ENCODE peak calls at places on chromosomes 2 and 18, in seven cellular contexts. B is transverse colon, Q is spleen, A is HepG2, G is GM23338, M is stomach, U is SK-N-SH. V is an unnamed sample.

GRCh38 chr2:236977199-236977883 is 108.3 kb upstream of the COPS8 start:
- DNase-seq in B (no peak), Q (no peak), A (no peak), G (no peak), M (no peak), U (no peak), V (no peak)

GRCh38 chr2:230692760-230693159 is 19.9 kb upstream of the CAB39 start:
- DNase-seq in B (no peak), Q (no peak), A (no peak), G (no peak), M (no peak), U (no peak), V (no peak)

GRCh38 chr18:12231986-12232385 is 22.2 kb upstream of the CIDEA start:
- DNase-seq in B (no peak), Q (no peak), A (no peak), G (no peak), M (no peak), U (no peak), V (no peak)

GRCh38 chr2:237343993-237344392 is 70.0 kb downstream of the COL6A3 start:
- DNase-seq in B (no peak), Q (no peak), A (no peak), G (no peak), M (no peak), U (no peak), V (no peak)

GRCh38 chr18:13577091-13577697 is 149.2 kb downstream of the FAM210A start:
- DNase-seq in B (no peak), Q (no peak), A (no peak), G (no peak), M (no peak), U (no peak), V (no peak)

GRCh38 chr2:181317511-181317910 is 139.7 kb upstream of the ITGA4 start:
- DNase-seq in B (no peak), Q (no peak), A (no peak), G (no peak), M (no peak), U (no peak), V (no peak)

GRCh38 chr18:887716-888115 is 17.0 kb upstream of the ADCYAP1 start:
- DNase-seq in B (no peak), Q (no peak), A (no peak), G (no peak), M (no peak), U (no peak), V (no peak)

GRCh38 chr18:66694857-66695256 is 91.0 kb upstream of the CDH19 start:
- DNase-seq in B (no peak), Q (no peak), A (no peak), G (no peak), M (no peak), U (no peak), V (no peak)

GRCh38 chr18:26839609-26840008 is 25.9 kb downstream of the AQP4 start:
- DNase-seq in B (no peak), Q (no peak), A (no peak), G (no peak), M (no peak), U (no peak), V (no peak)

GRCh38 chr2:225010804-225011203 is 31.5 kb downstream of the DOCK10 start:
- DNase-seq in B (no peak), Q (no peak), A (no peak), G (no peak), M (no peak), U (no peak), V (peak)

GRCh38 chr2:71798266-71799012 is 345.1 kb downstream of the DYSF start:
- DNase-seq in B (peak), Q (peak), A (peak), G (peak), M (no peak), U (peak), V (no peak)

GRCh38 chr2:58709687-58710354 is 468.7 kb upstream of the FANCL start:
- DNase-seq in B (no peak), Q (no peak), A (no peak), G (no peak), M (no peak), U (no peak), V (no peak)

GRCh38 chr2:164496881-164497280 is 124.4 kb downstream of the GRB14 start:
- DNase-seq in B (no peak), Q (no peak), A (no peak), G (no peak), M (no peak), U (no peak), V (no peak)

GRCh38 chr2:239003933-239004636 is 156.2 kb downstream of the TWIST2 start:
- DNase-seq in B (no peak), Q (peak), A (no peak), G (no peak), M (no peak), U (no peak), V (no peak)

GRCh38 chr2:239584986-239585385 is 184.2 kb upstream of the HDAC4 start:
- DNase-seq in B (no peak), Q (peak), A (no peak), G (no peak), M (no peak), U (no peak), V (no peak)

GRCh38 chr2:216352653-216353270 is 19.5 kb downstream of the MARCHF4 start:
- DNase-seq in B (no peak), Q (no peak), A (no peak), G (no peak), M (no peak), U (no peak), V (no peak)

GRCh38 chr2:119179951-119180350 is 21.4 kb upstream of the C1QL2 start:
- DNase-seq in B (no peak), Q (no peak), A (no peak), G (no peak), M (no peak), U (no peak), V (no peak)

GRCh38 chr2:215218587-215219577 is 80.5 kb upstream of the ABCA12 start:
- DNase-seq in B (no peak), Q (no peak), A (no peak), G (no peak), M (no peak), U (no peak), V (no peak)

GRCh38 chr2:241878007-241878970 is 8.8 kb downstream of the RTP5 start:
- DNase-seq in B (peak), Q (peak), A (peak), G (peak), M (peak), U (peak), V (no peak)

GRCh38 chr2:120344214-120344990 is 1.5 kb upstream of the INHBB start:
- DNase-seq in B (no peak), Q (peak), A (no peak), G (peak), M (no peak), U (peak), V (no peak)

GRCh38 chr2:119523383-119523958 is 812 bp downstream of the SCTR start:
- DNase-seq in B (no peak), Q (no peak), A (no peak), G (no peak), M (no peak), U (no peak), V (no peak)

GRCh38 chr2:102606353-102606752 is 13.0 kb upstream of the SLC9A2 start:
- DNase-seq in B (no peak), Q (no peak), A (no peak), G (no peak), M (no peak), U (no peak), V (no peak)

GRCh38 chr2:227402959-227403358 is 15.2 kb upstream of the SCYGR1 start:
- DNase-seq in B (no peak), Q (no peak), A (no peak), G (no peak), M (no peak), U (no peak), V (no peak)

GRCh38 chr2:106091219-106091618 is 102.9 kb downstream of the UXS1 start:
- DNase-seq in B (no peak), Q (no peak), A (no peak), G (no peak), M (no peak), U (no peak), V (no peak)

GRCh38 chr2:30778611-30779010 is 28.6 kb downstream of the CAPN13 start:
- DNase-seq in B (no peak), Q (no peak), A (no peak), G (no peak), M (peak), U (no peak), V (no peak)

GRCh38 chr2:199258291-199258690 is 199.4 kb downstream of the SATB2 start:
- DNase-seq in B (no peak), Q (no peak), A (no peak), G (peak), M (no peak), U (no peak), V (no peak)

GRCh38 chr2:223944704-223945531 is at the start of gene WDFY1:
- DNase-seq in B (peak), Q (peak), A (peak), G (peak), M (peak), U (peak), V (peak)

GRCh38 chr2:168552450-168552856 is 96.4 kb downstream of the CERS6 start:
- DNase-seq in B (no peak), Q (peak), A (no peak), G (peak), M (no peak), U (no peak), V (no peak)

GRCh38 chr2:196131384-196131861 is 40.0 kb downstream of the STK17B start:
- DNase-seq in B (peak), Q (no peak), A (peak), G (peak), M (peak), U (peak), V (peak)

GRCh38 chr2:66427219-66427768 is 7.6 kb upstream of the MEIS1 start:
- DNase-seq in B (no peak), Q (no peak), A (peak), G (peak), M (no peak), U (no peak), V (no peak)

GRCh38 chr18:55927831-55928230 is 339.8 kb upstream of the TCF4 start:
- DNase-seq in B (no peak), Q (no peak), A (no peak), G (no peak), M (no peak), U (no peak), V (no peak)

GRCh38 chr2:73043279-73043678 is 28.2 kb downstream of the SFXN5 start:
- DNase-seq in B (no peak), Q (no peak), A (no peak), G (no peak), M (no peak), U (no peak), V (no peak)

GRCh38 chr2:200373973-200374416 is 67.5 kb downstream of the SPATS2L start:
- DNase-seq in B (peak), Q (no peak), A (peak), G (no peak), M (no peak), U (no peak), V (no peak)

GRCh38 chr2:43524180-43524965 is 71.5 kb downstream of the THADA start:
- DNase-seq in B (no peak), Q (no peak), A (no peak), G (peak), M (no peak), U (no peak), V (no peak)
- TF ChIP-seq CTCF in B (peak), Q (peak), A (no peak), G (peak), M (peak), U (peak), V (peak)

GRCh38 chr2:101002562-101003277 is 631 bp downstream of the RPL31 start:
- DNase-seq in B (peak), Q (no peak), A (peak), G (no peak), M (no peak), U (peak), V (no peak)
- TF ChIP-seq POLR2AphosphoS5 in B (no peak), Q (no peak), A (no peak), G (no peak), M (no peak), U (no peak), V (peak)

GRCh38 chr2:97868986-97869721 is 126.6 kb downstream of the TMEM131 start:
- DNase-seq in B (peak), Q (no peak), A (peak), G (peak), M (no peak), U (no peak), V (peak)
- TF ChIP-seq CTCF in B (no peak), Q (no peak), A (no peak), G (no peak), M (no peak), U (no peak), V (no peak)

GRCh38 chr18:5294618-5295230 is 802 bp downstream of the ZBTB14 start:
- DNase-seq in B (peak), Q (peak), A (peak), G (peak), M (peak), U (no peak), V (no peak)
- TF ChIP-seq POLR2AphosphoS5 in B (peak), Q (peak), A (no peak), G (no peak), M (no peak), U (no peak), V (no peak)

V was measured in Panc1.